ENCODE peak calls at places on chromosomes 11 and 22, in seven cellular contexts. D is iPS DF 19.7; Y is activated CD8-positive, alpha-beta T cell treated with anti-CD3 and anti-CD28 coated beads for 36 hours; S is right atrium auricular region; C is germinal center; F is kidney tubule cell; K is H4. V is an unnamed sample.

GRCh38 chr11:119934866-119935265 is 203.0 kb downstream of the TRIM29 start:
- DNase-seq in F (no peak), C (no peak), S (no peak), D (no peak), Y (no peak), K (no peak), V (no peak)

GRCh38 chr11:75193711-75194110 is 42.8 kb downstream of the SLCO2B1 start:
- DNase-seq in C (no peak), F (no peak), K (no peak), D (no peak), Y (no peak), S (no peak), V (no peak)

GRCh38 chr22:24089951-24090350 is 78.8 kb downstream of the CABIN1 start:
- DNase-seq in S (no peak), D (no peak), F (no peak), C (no peak), Y (no peak), K (no peak), V (no peak)

GRCh38 chr11:125514336-125515101 is 18.5 kb upstream of the FEZ1 start:
- DNase-seq in C (peak), K (peak), Y (peak), D (no peak), F (peak), S (no peak), V (no peak)

GRCh38 chr11:132427611-132428010 is 1057.2 kb downstream of the NTM start:
- DNase-seq in Y (no peak), F (no peak), D (no peak), K (peak), C (no peak), S (no peak), V (no peak)

GRCh38 chr11:134537296-134537695 is 125.3 kb upstream of the B3GAT1 start:
- DNase-seq in S (no peak), D (no peak), Y (no peak), F (no peak), C (no peak), K (no peak), V (no peak)

GRCh38 chr22:50486561-50487289 is at the start of gene MIOX:
- DNase-seq in C (no peak), S (no peak), D (no peak), F (peak), K (no peak), Y (no peak), V (no peak)

GRCh38 chr11:93221539-93221938 is 23.7 kb upstream of the SLC36A4 start:
- DNase-seq in S (no peak), C (no peak), Y (no peak), D (no peak), F (no peak), K (no peak), V (no peak)

GRCh38 chr11:59556115-59556882 is 45.0 kb downstream of the OR4D9 start:
- DNase-seq in Y (peak), F (peak), K (peak), S (peak), D (no peak), C (no peak), V (peak)

GRCh38 chr11:114183041-114183511 is 113.1 kb upstream of the NNMT start:
- DNase-seq in Y (peak), K (no peak), D (no peak), C (no peak), S (no peak), F (no peak), V (no peak)

GRCh38 chr11:63764201-63764711 is 4.3 kb downstream of the ZFTA start:
- DNase-seq in S (no peak), C (no peak), F (no peak), K (no peak), Y (no peak), D (no peak), V (no peak)

GRCh38 chr22:22357024-22357868 is 112.7 kb downstream of the VPREB1 start:
- DNase-seq in S (no peak), Y (peak), F (peak), D (peak), C (peak), K (peak), V (peak)

GRCh38 chr11:58788355-58789023 is 56.0 kb downstream of the GLYATL2 start:
- DNase-seq in K (peak), D (no peak), F (peak), C (peak), S (no peak), Y (peak), V (peak)

GRCh38 chr11:103800406-103801114 is 235.9 kb upstream of the DDI1 start:
- DNase-seq in K (no peak), F (no peak), Y (no peak), S (no peak), D (no peak), C (no peak), V (no peak)

GRCh38 chr11:119518746-119519382 is 95.9 kb upstream of the THY1 start:
- DNase-seq in F (peak), S (no peak), K (peak), D (peak), C (no peak), Y (peak), V (peak)

GRCh38 chr11:86610559-86611341 is 61.7 kb downstream of the ME3 start:
- DNase-seq in F (peak), D (no peak), C (no peak), K (no peak), Y (no peak), S (no peak), V (no peak)

V was measured in RKO.